ENCODE peak calls at places on chromosomes 6 and 20, in nine cellular contexts. W, R, Q, X, U, G, K, D and T are unnamed samples.

GRCh38 chr6:75128881-75129570 is 76.8 kb downstream of the COL12A1 start:
- DNase-seq in W (no peak), R (no peak), Q (no peak), X (no peak), U (no peak), G (no peak), K (peak), D (no peak), T (peak)

GRCh38 chr6:159012201-159012600 is 12.2 kb upstream of the RSPH3 start:
- DNase-seq in W (no peak), R (no peak), Q (no peak), X (no peak), U (no peak), G (no peak), K (peak), D (no peak), T (no peak)

GRCh38 chr20:36121981-36122930 is 32.3 kb upstream of the EPB41L1 start:
- DNase-seq in W (no peak), R (no peak), Q (no peak), X (no peak), U (no peak), G (no peak), K (no peak), D (peak), T (no peak)

GRCh38 chr6:37048851-37049734 is 43.6 kb downstream of the FGD2 start:
- DNase-seq in W (no peak), R (peak), Q (no peak), X (peak), U (peak), G (no peak), K (peak), D (peak), T (peak)

GRCh38 chr6:158759966-158760617 is 59.1 kb downstream of the EZR start:
- DNase-seq in W (no peak), R (no peak), Q (no peak), X (no peak), U (no peak), G (no peak), K (no peak), D (no peak), T (no peak)

GRCh38 chr6:101741474-101742171 is 348.1 kb downstream of the GRIK2 start:
- DNase-seq in W (no peak), R (no peak), Q (no peak), X (no peak), U (no peak), G (no peak), K (peak), D (no peak), T (no peak)

GRCh38 chr20:44306927-44307326 is 4.1 kb downstream of the FITM2 start:
- DNase-seq in W (no peak), R (no peak), Q (no peak), X (no peak), U (no peak), G (no peak), K (no peak), D (no peak), T (no peak)

GRCh38 chr6:21396313-21396712 is 197.2 kb upstream of the SOX4 start:
- DNase-seq in W (no peak), R (no peak), Q (no peak), X (no peak), U (no peak), G (no peak), K (peak), D (peak), T (peak)

GRCh38 chr6:75830959-75831885 is 82.2 kb downstream of the MYO6 start:
- DNase-seq in W (no peak), R (no peak), Q (no peak), X (no peak), U (no peak), G (no peak), K (peak), D (peak), T (no peak)

GRCh38 chr6:1496836-1497592 is 107.6 kb downstream of the FOXF2 start:
- DNase-seq in W (no peak), R (no peak), Q (no peak), X (no peak), U (no peak), G (no peak), K (no peak), D (no peak), T (no peak)

GRCh38 chr6:11066505-11067347 is 22.6 kb upstream of the ELOVL2 start:
- DNase-seq in W (no peak), R (no peak), Q (no peak), X (no peak), U (no peak), G (no peak), K (no peak), D (no peak), T (no peak)

GRCh38 chr6:33712914-33713313 is 1.4 kb upstream of the UQCC2 start:
- DNase-seq in W (no peak), R (no peak), Q (no peak), X (no peak), U (no peak), G (no peak), K (no peak), D (no peak), T (no peak)

GRCh38 chr6:87968435-87969278 is 79.0 kb upstream of the SPACA1 start:
- DNase-seq in W (peak), R (peak), Q (no peak), X (peak), U (no peak), G (peak), K (peak), D (peak), T (no peak)

GRCh38 chr6:163296835-163297519 is 117.5 kb upstream of the QKI start:
- DNase-seq in W (peak), R (no peak), Q (no peak), X (no peak), U (no peak), G (no peak), K (peak), D (no peak), T (no peak)

GRCh38 chr20:35650632-35651031 is 14.1 kb downstream of the CPNE1 start:
- DNase-seq in W (no peak), R (no peak), Q (no peak), X (no peak), U (no peak), G (no peak), K (no peak), D (no peak), T (no peak)

GRCh38 chr20:33312583-33312982 is 29.6 kb downstream of the BPIFB1 start:
- DNase-seq in W (no peak), R (no peak), Q (no peak), X (no peak), U (no peak), G (no peak), K (no peak), D (no peak), T (no peak)

GRCh38 chr6:154715449-154715848 is 17.8 kb upstream of the SCAF8 start:
- DNase-seq in W (no peak), R (no peak), Q (no peak), X (no peak), U (no peak), G (no peak), K (no peak), D (no peak), T (no peak)

GRCh38 chr6:6724319-6725119 is 136.0 kb downstream of the LY86 start:
- DNase-seq in W (peak), R (peak), Q (peak), X (peak), U (peak), G (peak), K (peak), D (peak), T (peak)

GRCh38 chr6:78770766-78771165 is 96.6 kb upstream of the IRAK1BP1 start:
- DNase-seq in W (no peak), R (no peak), Q (no peak), X (no peak), U (no peak), G (no peak), K (no peak), D (peak), T (no peak)

GRCh38 chr6:167350731-167351655 is 26.1 kb downstream of the TTLL2 start:
- DNase-seq in W (peak), R (peak), Q (peak), X (peak), U (peak), G (peak), K (peak), D (peak), T (peak)

GRCh38 chr6:30074331-30075093 is 1.1 kb downstream of the RNF39 start:
- DNase-seq in W (peak), R (no peak), Q (no peak), X (no peak), U (peak), G (no peak), K (no peak), D (peak), T (no peak)

GRCh38 chr6:30076333-30076732 is 764 bp upstream of the RNF39 start:
- DNase-seq in W (no peak), R (no peak), Q (no peak), X (no peak), U (no peak), G (no peak), K (no peak), D (no peak), T (no peak)

GRCh38 chr6:30075094-30075986 is at the start of gene RNF39:
- DNase-seq in W (peak), R (no peak), Q (no peak), X (no peak), U (peak), G (no peak), K (no peak), D (peak), T (no peak)

GRCh38 chr6:30077218-30077617 is 1.6 kb upstream of the RNF39 start:
- DNase-seq in W (no peak), R (no peak), Q (no peak), X (no peak), U (no peak), G (no peak), K (no peak), D (no peak), T (no peak)

GRCh38 chr6:30075987-30076311 is 380 bp upstream of the RNF39 start:
- DNase-seq in W (no peak), R (no peak), Q (no peak), X (no peak), U (no peak), G (no peak), K (no peak), D (peak), T (no peak)
- TF ChIP-seq CTCF in W (no peak), R (no peak), Q (no peak), X (peak), U (no peak), G (no peak), K (no peak), D (no peak), T (no peak)

DNA sequence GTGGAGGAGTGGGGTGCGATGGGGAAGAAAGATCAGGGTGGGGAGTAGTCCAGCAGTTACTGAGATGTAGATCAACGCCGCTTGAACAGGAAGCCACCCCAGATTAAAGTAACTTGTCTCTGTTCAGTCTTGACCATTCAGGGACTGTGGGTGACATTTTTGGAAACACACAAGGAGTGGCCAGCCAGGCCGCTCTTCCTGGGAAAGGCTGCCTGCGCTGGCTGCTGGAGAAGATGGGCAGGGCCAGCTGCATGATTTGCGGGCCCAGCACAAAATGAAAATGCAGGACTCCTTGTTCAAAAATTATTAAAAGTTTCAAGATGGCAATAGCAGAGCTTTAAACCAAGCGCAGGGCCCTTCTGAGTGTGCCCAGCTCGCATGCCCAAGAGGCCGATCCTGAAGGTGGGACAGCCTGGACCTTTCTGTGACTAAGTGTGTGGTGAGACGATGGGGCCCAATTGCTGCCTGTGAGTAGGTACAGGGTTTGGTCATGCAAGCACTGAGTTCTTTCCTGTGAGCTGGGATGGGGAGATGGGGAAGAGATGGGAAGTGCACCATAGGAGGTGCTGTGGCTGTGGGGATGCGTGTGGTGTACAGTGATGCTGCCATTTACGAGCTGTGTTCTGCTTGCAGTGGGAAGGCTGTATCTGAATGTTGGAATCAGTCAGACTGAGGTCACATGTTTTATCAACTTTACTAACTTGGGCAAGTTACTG is 51.3 kb downstream of the DAAM2 start:
- DNase-seq in W (no peak), R (no peak), Q (no peak), X (no peak), U (no peak), G (no peak), K (no peak), D (no peak), T (no peak)
- TF ChIP-seq CTCF in W (no peak), R (no peak), Q (no peak), X (peak), U (no peak), G (no peak), K (no peak), D (no peak), T (no peak)

GRCh38 chr20:12207875-12208274 is 290.2 kb downstream of the BTBD3 start:
- DNase-seq in W (peak), R (no peak), Q (peak), X (peak), U (no peak), G (peak), K (peak), D (peak), T (peak)
- TF ChIP-seq CTCF in W (peak), R (no peak), Q (peak), X (peak), U (no peak), G (peak), K (peak), D (peak), T (peak)

DNA sequence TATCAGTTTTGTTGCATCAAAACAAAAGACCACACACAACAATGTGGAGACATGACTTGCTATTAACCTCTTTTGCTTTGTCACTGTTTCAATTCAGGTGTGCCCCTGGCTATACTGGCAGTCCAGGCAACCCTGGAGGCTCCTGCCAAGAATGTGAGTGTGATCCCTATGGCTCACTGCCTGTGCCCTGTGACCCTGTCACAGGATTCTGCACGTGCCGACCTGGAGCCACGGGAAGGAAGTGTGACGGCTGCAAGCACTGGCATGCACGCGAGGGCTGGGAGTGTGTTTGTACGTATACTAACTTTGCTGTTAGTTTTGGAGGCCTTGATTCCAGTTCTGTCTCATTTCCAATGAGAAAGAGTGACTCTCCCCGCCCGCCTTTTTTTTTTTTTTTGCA is 356.9 kb downstream of the ARHGAP18 start:
- DNase-seq in W (peak), R (no peak), Q (no peak), X (no peak), U (no peak), G (peak), K (no peak), D (peak), T (no peak)
- TF ChIP-seq CTCF in W (no peak), R (no peak), Q (no peak), X (no peak), U (no peak), G (no peak), K (no peak), D (no peak), T (no peak)

GRCh38 chr20:56607061-56607704 is 21.9 kb upstream of the TFAP2C start:
- DNase-seq in W (no peak), R (no peak), Q (no peak), X (no peak), U (no peak), G (no peak), K (no peak), D (no peak), T (no peak)

GRCh38 chr20:56604690-56605089 is 24.4 kb upstream of the TFAP2C start:
- DNase-seq in W (no peak), R (no peak), Q (no peak), X (no peak), U (no peak), G (no peak), K (no peak), D (no peak), T (no peak)

GRCh38 chr20:56608376-56608775 is 20.7 kb upstream of the TFAP2C start:
- DNase-seq in W (no peak), R (no peak), Q (no peak), X (no peak), U (no peak), G (no peak), K (no peak), D (no peak), T (no peak)

GRCh38 chr20:56605597-56605996 is 23.5 kb upstream of the TFAP2C start:
- DNase-seq in W (no peak), R (no peak), Q (no peak), X (no peak), U (no peak), G (no peak), K (no peak), D (no peak), T (no peak)

DNA sequence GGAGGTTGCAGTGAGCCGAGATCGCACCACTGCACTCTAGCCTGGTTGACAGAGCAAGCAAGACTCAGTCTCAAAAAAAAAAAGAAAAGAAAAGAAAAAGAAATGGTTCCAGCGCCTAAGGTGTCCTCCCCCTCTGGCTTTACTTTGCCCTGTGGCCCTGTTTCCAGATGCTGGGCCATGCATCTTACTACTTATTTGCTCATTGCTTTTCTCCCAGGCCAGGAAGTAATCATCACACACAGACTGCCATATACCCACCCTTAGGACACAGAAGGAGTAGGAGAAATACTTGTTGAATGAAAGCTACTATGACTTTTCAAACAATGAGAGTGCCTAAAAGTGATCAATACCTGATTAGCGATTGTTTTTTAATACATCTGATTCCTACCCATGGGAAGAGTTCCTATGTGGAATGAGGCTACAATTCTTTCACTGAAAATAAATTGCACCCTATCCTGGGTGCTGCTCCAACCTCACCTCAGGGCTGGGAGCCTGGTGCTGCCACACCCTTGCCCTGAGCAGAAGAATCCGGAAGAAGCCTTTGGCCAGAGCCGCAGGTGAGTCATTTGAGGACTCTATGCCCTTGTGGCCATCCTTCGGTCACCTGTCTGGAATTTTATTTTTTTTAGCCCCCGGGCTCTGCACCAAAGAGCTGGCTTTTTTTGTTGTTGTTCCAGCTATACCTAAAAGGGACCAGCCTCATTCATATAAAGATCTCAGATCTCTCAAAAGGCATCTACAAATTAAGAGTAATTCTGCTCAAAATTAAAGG is 22.7 kb upstream of the TFAP2C start:
- DNase-seq in W (no peak), R (no peak), Q (no peak), X (no peak), U (no peak), G (no peak), K (no peak), D (peak), T (no peak)
- TF ChIP-seq CTCF in W (no peak), R (no peak), Q (no peak), X (no peak), U (no peak), G (no peak), K (no peak), D (no peak), T (no peak)